ENCODE peak calls at places on chromosomes 7 and 10, in seven cellular contexts. Q, V, S, K, O, Z and I are unnamed samples.

GRCh38 chr7:152402384-152403250 is 33.2 kb downstream of the KMT2C start:
- DNase-seq in Q (no peak), V (no peak), S (no peak), K (no peak), O (no peak), Z (no peak), I (peak)

GRCh38 chr10:80471715-80472233 is 17.7 kb downstream of the TSPAN14 start:
- DNase-seq in Q (peak), V (no peak), S (no peak), K (no peak), O (no peak), Z (no peak), I (no peak)

GRCh38 chr10:103197177-103197576 is 4.1 kb upstream of the NT5C2 start:
- DNase-seq in Q (peak), V (peak), S (no peak), K (peak), O (no peak), Z (peak), I (peak)

GRCh38 chr7:48427671-48428070 is 256.4 kb downstream of the ABCA13 start:
- DNase-seq in Q (no peak), V (no peak), S (no peak), K (no peak), O (no peak), Z (no peak), I (no peak)

GRCh38 chr10:112793197-112793921 is 156.7 kb upstream of the TCF7L2 start:
- DNase-seq in Q (no peak), V (no peak), S (no peak), K (no peak), O (no peak), Z (no peak), I (peak)

GRCh38 chr7:108156897-108157605 is 26.9 kb upstream of the LAMB4 start:
- DNase-seq in Q (no peak), V (no peak), S (no peak), K (no peak), O (no peak), Z (no peak), I (peak)

GRCh38 chr7:75691793-75692543 is 46.8 kb downstream of the HIP1 start:
- DNase-seq in Q (no peak), V (no peak), S (no peak), K (no peak), O (no peak), Z (peak), I (no peak)

GRCh38 chr10:32273326-32273725 is 73.6 kb downstream of the EPC1 start:
- DNase-seq in Q (no peak), V (no peak), S (no peak), K (no peak), O (no peak), Z (no peak), I (no peak)

GRCh38 chr7:130303982-130304381 is 11.0 kb downstream of the CPA4 start:
- DNase-seq in Q (no peak), V (no peak), S (no peak), K (no peak), O (no peak), Z (peak), I (no peak)

GRCh38 chr7:30598121-30598876 is 3.6 kb downstream of the GARS1 start:
- DNase-seq in Q (no peak), V (no peak), S (no peak), K (no peak), O (no peak), Z (no peak), I (peak)

GRCh38 chr10:92291610-92291859 is 568 bp downstream of the MARCHF5 start:
- DNase-seq in Q (no peak), V (peak), S (no peak), K (no peak), O (no peak), Z (no peak), I (no peak)

GRCh38 chr7:2472744-2473143 is 3.5 kb downstream of the GRIFIN start:
- DNase-seq in Q (no peak), V (no peak), S (no peak), K (no peak), O (no peak), Z (no peak), I (no peak)

GRCh38 chr7:44075296-44076075 is 6.8 kb downstream of the POLM start:
- DNase-seq in Q (no peak), V (no peak), S (no peak), K (no peak), O (no peak), Z (no peak), I (no peak)

GRCh38 chr7:44071726-44072363 is 6.5 kb upstream of the PGAM2 start:
- DNase-seq in Q (no peak), V (no peak), S (no peak), K (no peak), O (no peak), Z (peak), I (no peak)

GRCh38 chr7:44074349-44074695 is 8.0 kb downstream of the POLM start:
- DNase-seq in Q (no peak), V (no peak), S (no peak), K (no peak), O (no peak), Z (no peak), I (no peak)

GRCh38 chr7:44072364-44073231 is 7.2 kb upstream of the PGAM2 start:
- DNase-seq in Q (peak), V (peak), S (no peak), K (peak), O (peak), Z (peak), I (peak)

DNA sequence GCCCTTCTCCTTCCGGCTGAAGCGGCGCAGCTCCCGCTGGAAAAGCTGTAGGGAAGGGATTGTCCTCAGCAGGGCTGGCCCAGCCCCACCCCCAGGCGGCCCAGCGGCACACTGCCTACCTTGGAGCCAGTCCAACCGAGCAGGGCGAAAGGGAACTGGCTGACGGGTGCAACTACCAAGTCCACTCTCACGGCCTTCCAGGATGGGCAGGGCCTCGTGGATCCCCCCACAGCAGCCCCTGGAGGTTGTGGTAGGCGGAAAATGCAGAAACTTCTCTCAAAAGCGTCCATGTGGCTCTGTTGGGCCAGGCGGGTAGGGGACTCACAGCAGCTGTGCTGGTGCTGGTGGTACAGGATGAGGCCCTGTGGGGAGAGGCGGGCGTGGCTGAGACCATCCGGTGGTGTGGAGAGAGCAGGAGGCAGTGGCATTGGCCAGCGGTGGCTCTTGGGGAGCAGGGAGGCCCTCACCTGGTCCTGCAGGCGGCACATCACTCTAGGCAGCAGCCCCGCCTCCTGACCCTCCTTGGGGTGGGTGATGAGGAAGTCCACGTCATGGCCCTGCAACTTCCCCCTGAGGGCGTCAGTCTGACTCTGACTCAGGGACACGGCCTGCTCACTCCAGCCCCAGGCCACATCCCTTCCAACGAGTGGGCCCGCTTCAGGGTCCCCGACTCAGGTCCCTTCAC is 8.4 kb upstream of the PGAM2 start:
- DNase-seq in Q (no peak), V (no peak), S (no peak), K (no peak), O (no peak), Z (no peak), I (peak)
- TF ChIP-seq POLR2A in Q (no peak), V (no peak), S (no peak), K (no peak), O (no peak), Z (no peak), I (no peak)

GRCh38 chr10:123559066-123559822 is 106.9 kb upstream of the GPR26 start:
- DNase-seq in Q (peak), V (peak), S (no peak), K (peak), O (peak), Z (peak), I (peak)
- TF ChIP-seq RAD21 in Q (peak), V (peak), S (peak), K (peak), O (peak), Z (peak), I (peak)

GRCh38 chr7:25964483-25964961 is 187.5 kb upstream of the NFE2L3 start:
- DNase-seq in Q (no peak), V (no peak), S (peak), K (no peak), O (no peak), Z (no peak), I (no peak)
- TF ChIP-seq POLR2A in Q (no peak), V (no peak), S (peak), K (no peak), O (no peak), Z (no peak), I (no peak)

GRCh38 chr7:33926535-33926934 is 21.2 kb downstream of the BMPER start:
- DNase-seq in Q (no peak), V (no peak), S (no peak), K (no peak), O (no peak), Z (no peak), I (peak)
- TF ChIP-seq RAD21 in Q (no peak), V (no peak), S (no peak), K (no peak), O (no peak), Z (no peak), I (no peak)

DNA sequence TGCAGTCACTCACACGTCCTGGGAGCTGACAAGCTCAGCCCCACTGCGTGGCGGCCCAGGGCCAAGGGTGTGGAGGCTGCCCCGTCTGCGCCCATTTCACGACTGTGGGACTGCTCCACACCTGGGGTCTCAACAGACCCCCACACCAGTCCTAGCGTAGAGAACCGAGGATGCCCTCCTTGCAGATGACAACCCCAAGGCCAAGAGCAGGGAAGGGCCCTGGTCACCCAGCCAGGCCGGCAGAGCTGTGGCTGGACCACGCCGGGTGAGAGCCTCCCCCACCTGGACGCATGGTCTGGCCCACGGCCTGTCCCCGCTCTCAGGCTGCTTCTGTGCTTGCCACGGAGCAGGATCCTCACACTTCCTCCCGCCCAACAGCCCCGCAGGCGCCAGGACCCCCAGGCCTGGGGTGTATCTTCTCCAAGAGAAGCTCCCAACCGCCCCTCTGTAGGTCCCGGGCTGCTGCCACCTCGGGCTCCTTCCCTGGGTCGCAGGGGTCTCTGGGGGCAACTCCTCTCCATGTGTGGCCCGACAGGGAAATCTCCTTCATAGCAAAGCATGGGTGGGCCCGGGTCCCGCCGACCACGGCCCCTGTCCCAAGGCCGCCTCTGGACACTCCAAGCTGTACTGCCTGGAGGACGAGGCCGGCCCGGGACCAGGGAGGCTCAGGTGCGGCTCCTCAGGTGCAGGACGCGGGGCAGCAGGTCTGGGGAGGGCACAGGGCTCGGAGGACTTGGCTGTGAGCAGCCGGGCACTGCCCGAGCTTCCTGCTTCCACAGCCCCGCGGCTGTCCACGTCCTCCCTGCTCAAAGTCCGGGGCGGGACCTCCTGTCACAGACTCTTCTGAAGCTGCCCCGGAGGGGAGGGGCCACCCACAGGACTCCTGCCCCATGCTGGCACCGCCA is 88.8 kb downstream of the FOXL3 start:
- DNase-seq in Q (no peak), V (no peak), S (no peak), K (no peak), O (no peak), Z (no peak), I (no peak)
- TF ChIP-seq POLR2A in Q (no peak), V (no peak), S (no peak), K (no peak), O (no peak), Z (no peak), I (no peak)